ENCODE peak calls at places on chromosomes 16 and 17, in five cellular contexts. One of them, this sample, is unnamed.

GRCh38 chr16:52456368-52456767 is 90.6 kb downstream of the TOX3 start:
- DNase-seq in ascending aorta: no peak
- DNase-seq in Peyer's patch: no peak
- DNase-seq in neuronal stem cell: peak; percentile 27
- DNase-seq in CD4-positive, alpha-beta memory T cell: no peak
- DNase-seq in this sample: no peak

GRCh38 chr17:45073414-45074070 is 12.4 kb downstream of the NMT1 start:
- DNase-seq in ascending aorta: no peak
- DNase-seq in Peyer's patch: no peak
- DNase-seq in neuronal stem cell: no peak
- DNase-seq in CD4-positive, alpha-beta memory T cell: no peak
- DNase-seq in this sample: no peak

GRCh38 chr16:880471-881171 is 80.1 kb upstream of the GNG13 start:
- DNase-seq in ascending aorta: no peak
- DNase-seq in Peyer's patch: no peak
- DNase-seq in neuronal stem cell: no peak
- DNase-seq in CD4-positive, alpha-beta memory T cell: no peak
- DNase-seq in this sample: no peak

GRCh38 chr17:75720656-75721462 is at the start of gene ITGB4:
- DNase-seq in ascending aorta: no peak
- DNase-seq in Peyer's patch: peak; percentile 63
- DNase-seq in neuronal stem cell: peak; percentile 21
- DNase-seq in CD4-positive, alpha-beta memory T cell: peak; percentile 73
- DNase-seq in this sample: no peak

GRCh38 chr16:87108278-87108677 is 208.9 kb downstream of the C16orf95 start:
- DNase-seq in ascending aorta: no peak
- DNase-seq in Peyer's patch: no peak
- DNase-seq in neuronal stem cell: no peak
- DNase-seq in CD4-positive, alpha-beta memory T cell: no peak
- DNase-seq in this sample: no peak

GRCh38 chr17:80103061-80103481 is 1.7 kb downstream of the GAA start:
- DNase-seq in ascending aorta: no peak
- DNase-seq in Peyer's patch: no peak
- DNase-seq in neuronal stem cell: no peak
- DNase-seq in CD4-positive, alpha-beta memory T cell: no peak
- DNase-seq in this sample: no peak

GRCh38 chr16:27401768-27402568 is at the start of gene IL21R:
- DNase-seq in ascending aorta: peak; percentile 70
- DNase-seq in Peyer's patch: peak; percentile 87
- DNase-seq in neuronal stem cell: no peak
- DNase-seq in CD4-positive, alpha-beta memory T cell: peak; percentile 88
- DNase-seq in this sample: no peak

GRCh38 chr17:65228734-65229390 is 91.7 kb downstream of the RGS9 start:
- DNase-seq in ascending aorta: no peak
- DNase-seq in Peyer's patch: no peak
- DNase-seq in neuronal stem cell: no peak
- DNase-seq in CD4-positive, alpha-beta memory T cell: peak; percentile 51
- DNase-seq in this sample: no peak

GRCh38 chr17:3935140-3935542 is 18.9 kb upstream of the P2RX1 start:
- DNase-seq in ascending aorta: no peak
- DNase-seq in Peyer's patch: peak; percentile 48
- DNase-seq in neuronal stem cell: peak; percentile 45
- DNase-seq in CD4-positive, alpha-beta memory T cell: no peak
- DNase-seq in this sample: no peak

GRCh38 chr17:76491271-76492184 is 9.7 kb downstream of the RHBDF2 start:
- DNase-seq in ascending aorta: no peak
- DNase-seq in Peyer's patch: peak; percentile 62
- DNase-seq in neuronal stem cell: no peak
- DNase-seq in CD4-positive, alpha-beta memory T cell: no peak
- DNase-seq in this sample: no peak

GRCh38 chr17:77217566-77217965 is 76.8 kb downstream of the SEC14L1 start:
- DNase-seq in ascending aorta: no peak
- DNase-seq in Peyer's patch: no peak
- DNase-seq in neuronal stem cell: no peak
- DNase-seq in CD4-positive, alpha-beta memory T cell: no peak
- DNase-seq in this sample: no peak

GRCh38 chr17:81405382-81406005 is 10.2 kb downstream of the BAHCC1 start:
- DNase-seq in ascending aorta: peak; percentile 95
- DNase-seq in Peyer's patch: no peak
- DNase-seq in neuronal stem cell: no peak
- DNase-seq in CD4-positive, alpha-beta memory T cell: no peak
- DNase-seq in this sample: peak; percentile 73

GRCh38 chr17:17057057-17057551 is 14.8 kb downstream of the MPRIP start:
- DNase-seq in ascending aorta: peak; percentile 53
- DNase-seq in Peyer's patch: no peak
- DNase-seq in neuronal stem cell: no peak
- DNase-seq in CD4-positive, alpha-beta memory T cell: no peak
- DNase-seq in this sample: no peak

GRCh38 chr17:32909787-32910369 is 18.1 kb upstream of the TMEM98 start:
- DNase-seq in ascending aorta: peak; percentile 93
- DNase-seq in Peyer's patch: peak; percentile 75
- DNase-seq in neuronal stem cell: peak; percentile 55
- DNase-seq in CD4-positive, alpha-beta memory T cell: peak; percentile 41
- DNase-seq in this sample: peak; percentile 54

GRCh38 chr17:55334285-55334684 is 69.5 kb downstream of the HLF start:
- DNase-seq in ascending aorta: no peak
- DNase-seq in Peyer's patch: no peak
- DNase-seq in neuronal stem cell: no peak
- DNase-seq in CD4-positive, alpha-beta memory T cell: no peak
- DNase-seq in this sample: no peak

GRCh38 chr16:9124908-9125584 is 33.6 kb downstream of the HAPSTR1 start:
- DNase-seq in ascending aorta: peak; percentile 57
- DNase-seq in Peyer's patch: no peak
- DNase-seq in neuronal stem cell: no peak
- DNase-seq in CD4-positive, alpha-beta memory T cell: no peak
- DNase-seq in this sample: no peak

GRCh38 chr17:48047113-48047740 is 932 bp upstream of the NFE2L1 start:
- DNase-seq in ascending aorta: no peak
- DNase-seq in Peyer's patch: no peak
- DNase-seq in neuronal stem cell: no peak
- DNase-seq in CD4-positive, alpha-beta memory T cell: no peak
- DNase-seq in this sample: no peak

GRCh38 chr17:8924595-8924994 is 40.9 kb downstream of the PIK3R5 start:
- DNase-seq in ascending aorta: no peak
- DNase-seq in Peyer's patch: no peak
- DNase-seq in neuronal stem cell: no peak
- DNase-seq in CD4-positive, alpha-beta memory T cell: no peak
- DNase-seq in this sample: no peak

GRCh38 chr17:28645576-28645939 is 600 bp upstream of the BLTP2 start:
- DNase-seq in ascending aorta: no peak
- DNase-seq in Peyer's patch: no peak
- DNase-seq in neuronal stem cell: no peak
- DNase-seq in CD4-positive, alpha-beta memory T cell: no peak
- DNase-seq in this sample: no peak

GRCh38 chr16:9241177-9241576 is 149.7 kb downstream of the HAPSTR1 start:
- DNase-seq in ascending aorta: no peak
- DNase-seq in Peyer's patch: no peak
- DNase-seq in neuronal stem cell: no peak
- DNase-seq in CD4-positive, alpha-beta memory T cell: no peak
- DNase-seq in this sample: no peak

GRCh38 chr17:71201639-71202038 is 919.2 kb upstream of the SOX9 start:
- DNase-seq in ascending aorta: no peak
- DNase-seq in Peyer's patch: no peak
- DNase-seq in neuronal stem cell: no peak
- DNase-seq in CD4-positive, alpha-beta memory T cell: no peak
- DNase-seq in this sample: no peak

GRCh38 chr17:68511254-68511670 is 968 bp upstream of the PRKAR1A start:
- DNase-seq in ascending aorta: peak; percentile 80
- DNase-seq in Peyer's patch: no peak
- DNase-seq in neuronal stem cell: no peak
- DNase-seq in CD4-positive, alpha-beta memory T cell: no peak
- DNase-seq in this sample: no peak

GRCh38 chr17:20033410-20033809 is 24.3 kb downstream of the SPECC1 start:
- DNase-seq in ascending aorta: no peak
- DNase-seq in Peyer's patch: no peak
- DNase-seq in neuronal stem cell: no peak
- DNase-seq in CD4-positive, alpha-beta memory T cell: no peak
- DNase-seq in this sample: no peak

GRCh38 chr17:79393358-79394038 is 217.4 kb downstream of the RBFOX3 start:
- DNase-seq in ascending aorta: peak; percentile 85
- DNase-seq in Peyer's patch: peak; percentile 68
- DNase-seq in neuronal stem cell: peak; percentile 77
- DNase-seq in CD4-positive, alpha-beta memory T cell: peak; percentile 43
- DNase-seq in this sample: peak; percentile 21

DNA sequence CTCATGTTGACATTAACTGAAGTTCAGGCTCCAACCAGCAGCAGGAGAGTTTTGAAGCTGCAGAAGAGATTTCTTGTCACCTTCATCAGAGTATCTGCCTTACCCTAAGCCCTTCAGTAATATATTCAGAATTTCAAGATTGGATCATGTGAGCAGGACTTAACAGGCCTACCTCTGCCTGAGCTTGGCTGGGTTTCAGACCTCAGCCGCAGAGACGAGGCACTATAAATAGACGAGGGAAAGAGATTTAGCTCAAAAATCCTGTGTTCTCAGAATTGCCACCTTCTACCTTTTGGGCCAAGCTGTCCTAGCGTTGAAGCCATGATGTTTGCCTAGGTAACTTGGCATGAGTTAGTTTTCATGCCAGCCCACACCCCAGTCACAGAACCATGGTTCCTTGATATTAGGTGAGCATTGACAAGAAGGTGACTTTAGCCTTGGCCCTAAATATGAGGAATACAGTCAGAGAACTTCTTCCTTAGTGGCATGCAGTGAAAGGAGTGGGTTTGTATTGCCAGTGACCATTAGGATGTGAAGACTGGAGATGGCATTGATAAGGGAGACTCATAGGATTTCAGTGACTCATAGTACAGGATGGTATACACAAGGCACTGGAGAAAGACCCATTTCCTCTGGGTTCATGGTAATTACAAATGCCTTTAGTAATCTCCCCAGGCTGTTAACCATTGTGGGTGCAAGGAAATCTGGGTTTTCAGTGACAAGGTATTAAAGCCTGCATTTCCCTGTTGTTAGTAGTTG is 224.3 kb downstream of the MSI2 start:
- DNase-seq in ascending aorta: no peak
- DNase-seq in Peyer's patch: no peak
- DNase-seq in neuronal stem cell: no peak
- DNase-seq in CD4-positive, alpha-beta memory T cell: no peak
- DNase-seq in this sample: no peak
- H3K4me1 ChIP-seq in ascending aorta: no peaks in the 10 kb centered on the region
- H3K4me1 ChIP-seq in Peyer's patch: no peaks in the 10 kb centered on the region
- H3K4me1 ChIP-seq in neuronal stem cell: peaks cover 23% of the 10 kb centered on the region
- H3K4me1 ChIP-seq in CD4-positive, alpha-beta memory T cell: peaks cover 21% of the 10 kb centered on the region
- H3K4me1 ChIP-seq in this sample: peaks cover 10% of the 10 kb centered on the region

DNA sequence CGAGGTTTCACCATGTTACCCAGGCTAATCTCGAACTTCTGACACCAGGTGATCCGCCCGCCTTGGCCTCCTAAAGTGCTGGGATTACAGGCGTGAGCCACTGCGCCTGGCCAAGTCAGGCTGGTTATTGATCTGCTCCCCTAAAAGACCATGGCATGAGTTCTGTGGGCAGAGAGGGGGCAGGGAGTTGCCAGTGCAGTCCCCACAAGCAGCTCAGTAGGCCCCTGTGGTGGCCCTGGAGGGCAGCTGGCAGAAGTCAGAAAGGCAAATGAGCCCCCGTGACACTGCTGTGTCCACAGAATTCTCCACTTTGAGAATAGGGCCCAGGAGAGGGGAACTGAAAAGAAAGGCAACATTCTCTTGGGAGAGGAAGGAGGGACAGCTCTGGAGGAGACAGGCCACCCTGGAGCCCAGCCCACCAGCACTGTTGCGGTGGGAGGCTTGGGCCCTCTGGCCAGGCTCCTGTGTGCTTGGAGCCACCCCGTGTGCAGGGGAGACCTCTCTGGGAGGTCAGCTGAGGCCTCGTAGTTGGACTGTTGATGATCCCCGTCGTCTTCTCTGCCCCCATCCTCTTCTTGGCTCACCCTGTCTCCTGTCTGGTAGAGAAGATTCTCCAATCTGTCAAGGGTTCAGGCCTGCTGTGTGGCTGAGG is 2.1 kb upstream of the AMDHD2 start:
- DNase-seq in ascending aorta: no peak
- DNase-seq in Peyer's patch: no peak
- DNase-seq in neuronal stem cell: no peak
- DNase-seq in CD4-positive, alpha-beta memory T cell: no peak
- DNase-seq in this sample: no peak
- H3K4me1 ChIP-seq in ascending aorta: peaks cover 12% of the 10 kb centered on the region
- H3K4me1 ChIP-seq in Peyer's patch: no peaks in the 10 kb centered on the region
- H3K4me1 ChIP-seq in neuronal stem cell: peaks cover 19% of the 10 kb centered on the region
- H3K4me1 ChIP-seq in CD4-positive, alpha-beta memory T cell: peaks cover 67% of the 10 kb centered on the region
- H3K4me1 ChIP-seq in this sample: peaks cover 66% of the 10 kb centered on the region

GRCh38 chr17:64161380-64161779 is 31.4 kb upstream of the ERN1 start:
- DNase-seq in ascending aorta: no peak
- DNase-seq in Peyer's patch: no peak
- DNase-seq in neuronal stem cell: no peak
- DNase-seq in CD4-positive, alpha-beta memory T cell: no peak
- DNase-seq in this sample: no peak

GRCh38 chr17:64160378-64160777 is 30.4 kb upstream of the ERN1 start:
- DNase-seq in ascending aorta: no peak
- DNase-seq in Peyer's patch: no peak
- DNase-seq in neuronal stem cell: no peak
- DNase-seq in CD4-positive, alpha-beta memory T cell: no peak
- DNase-seq in this sample: no peak

GRCh38 chr17:64158411-64158810 is 28.5 kb upstream of the ERN1 start:
- DNase-seq in ascending aorta: no peak
- DNase-seq in Peyer's patch: no peak
- DNase-seq in neuronal stem cell: no peak
- DNase-seq in CD4-positive, alpha-beta memory T cell: no peak
- DNase-seq in this sample: no peak

GRCh38 chr17:64157669-64158180 is 27.8 kb upstream of the ERN1 start:
- DNase-seq in ascending aorta: peak; percentile 48
- DNase-seq in Peyer's patch: no peak
- DNase-seq in neuronal stem cell: no peak
- DNase-seq in CD4-positive, alpha-beta memory T cell: no peak
- DNase-seq in this sample: no peak

GRCh38 chr17:64159051-64159590 is 29.2 kb upstream of the ERN1 start:
- DNase-seq in ascending aorta: no peak
- DNase-seq in Peyer's patch: no peak
- DNase-seq in neuronal stem cell: no peak
- DNase-seq in CD4-positive, alpha-beta memory T cell: no peak
- DNase-seq in this sample: no peak
- H3K4me1 ChIP-seq in ascending aorta: peaks cover 13% of the 10 kb centered on the region
- H3K4me1 ChIP-seq in Peyer's patch: no peaks in the 10 kb centered on the region
- H3K4me1 ChIP-seq in neuronal stem cell: peaks cover 11% of the 10 kb centered on the region
- H3K4me1 ChIP-seq in CD4-positive, alpha-beta memory T cell: peaks cover 5% of the 10 kb centered on the region
- H3K4me1 ChIP-seq in this sample: peaks cover 18% of the 10 kb centered on the region

DNA sequence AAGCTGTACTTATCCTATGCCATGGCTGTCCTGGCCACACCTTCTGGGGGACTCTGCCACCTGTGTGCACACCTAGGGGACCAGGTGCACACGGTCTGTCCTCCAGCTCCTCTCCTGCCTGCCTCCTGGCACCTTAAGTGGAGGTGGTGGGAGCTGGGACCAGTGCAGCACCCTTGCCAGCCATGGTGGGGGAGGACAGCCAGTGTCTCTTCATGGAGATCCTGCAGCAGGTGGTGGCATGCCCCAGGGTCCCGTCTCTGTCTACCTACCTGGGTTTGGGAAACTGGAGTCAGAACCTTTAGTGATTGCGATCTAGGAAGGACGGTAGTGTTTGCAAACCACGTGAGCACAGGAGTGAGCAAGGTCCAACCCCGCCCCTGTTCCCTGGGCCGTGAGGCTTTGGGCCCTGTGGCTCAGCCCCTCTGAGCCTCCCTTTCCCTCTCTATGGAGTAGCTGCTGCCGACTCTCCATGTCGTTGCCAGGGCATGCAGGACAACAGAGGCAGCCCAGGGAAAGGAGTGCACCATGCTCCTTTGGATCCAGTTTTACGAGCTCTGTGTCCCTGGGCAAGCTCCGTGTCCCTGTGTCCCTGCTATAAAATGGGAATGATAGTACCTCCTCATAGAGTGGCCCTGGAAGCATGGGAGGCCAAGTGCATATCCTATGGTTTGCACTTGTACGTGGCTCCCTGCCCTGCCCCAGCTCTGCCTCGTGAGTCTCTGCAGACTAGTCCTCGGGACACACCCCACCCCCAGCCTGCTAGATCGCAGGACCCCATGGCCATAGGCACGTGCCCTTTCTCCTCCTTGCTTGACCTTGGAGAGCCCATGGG is 7.1 kb downstream of the ADGRG1 start:
- DNase-seq in ascending aorta: no peak
- DNase-seq in Peyer's patch: no peak
- DNase-seq in neuronal stem cell: no peak
- DNase-seq in CD4-positive, alpha-beta memory T cell: no peak
- DNase-seq in this sample: no peak
- H3K4me1 ChIP-seq in ascending aorta: no peaks in the 10 kb centered on the region
- H3K4me1 ChIP-seq in Peyer's patch: peaks cover 4% of the 10 kb centered on the region
- H3K4me1 ChIP-seq in neuronal stem cell: peaks cover 37% of the 10 kb centered on the region
- H3K4me1 ChIP-seq in CD4-positive, alpha-beta memory T cell: no peaks in the 10 kb centered on the region
- H3K4me1 ChIP-seq in this sample: no peaks in the 10 kb centered on the region

This sample was measured in thoracic aorta.